ENCODE peak calls at places on chromosomes 11 and 22, in six cellular contexts. One of them, this sample, is unnamed.

GRCh38 chr22:37631448-37632173 is 7.9 kb upstream of the SH3BP1 start:
- DNase-seq in mucosa of descending colon: no peak
- DNase-seq in cardiac muscle cell: no peak
- DNase-seq in hepatic stellate cell: no peak
- DNase-seq in BJ: no peak
- DNase-seq in T-helper 9 cell: no peak
- DNase-seq in this sample: peak; percentile 47

GRCh38 chr11:122487669-122488068 is 167.9 kb upstream of the UBASH3B start:
- DNase-seq in mucosa of descending colon: no peak
- DNase-seq in cardiac muscle cell: no peak
- DNase-seq in hepatic stellate cell: no peak
- DNase-seq in BJ: no peak
- DNase-seq in T-helper 9 cell: no peak
- DNase-seq in this sample: no peak

GRCh38 chr11:92501346-92501745 is 276.7 kb downstream of the FAT3 start:
- DNase-seq in mucosa of descending colon: no peak
- DNase-seq in cardiac muscle cell: no peak
- DNase-seq in hepatic stellate cell: no peak
- DNase-seq in BJ: no peak
- DNase-seq in T-helper 9 cell: no peak
- DNase-seq in this sample: no peak

GRCh38 chr11:73314121-73314948 is 6.3 kb downstream of the ARHGEF17 start:
- DNase-seq in mucosa of descending colon: no peak
- DNase-seq in cardiac muscle cell: peak; percentile 81
- DNase-seq in hepatic stellate cell: peak; percentile 80
- DNase-seq in BJ: no peak
- DNase-seq in T-helper 9 cell: no peak
- DNase-seq in this sample: no peak

GRCh38 chr11:47887910-47888569 is 39.9 kb upstream of the NUP160 start:
- DNase-seq in mucosa of descending colon: no peak
- DNase-seq in cardiac muscle cell: no peak
- DNase-seq in hepatic stellate cell: no peak
- DNase-seq in BJ: no peak
- DNase-seq in T-helper 9 cell: no peak
- DNase-seq in this sample: no peak

GRCh38 chr11:114883472-114883871 is 205.1 kb downstream of the NXPE2 start:
- DNase-seq in mucosa of descending colon: no peak
- DNase-seq in cardiac muscle cell: no peak
- DNase-seq in hepatic stellate cell: no peak
- DNase-seq in BJ: no peak
- DNase-seq in T-helper 9 cell: no peak
- DNase-seq in this sample: no peak

GRCh38 chr22:45564349-45565030 is 61.8 kb downstream of the FBLN1 start:
- DNase-seq in mucosa of descending colon: no peak
- DNase-seq in cardiac muscle cell: no peak
- DNase-seq in hepatic stellate cell: peak; percentile 63
- DNase-seq in BJ: no peak
- DNase-seq in T-helper 9 cell: no peak
- DNase-seq in this sample: no peak

GRCh38 chr11:29343465-29344333 is 673.1 kb downstream of the KCNA4 start:
- DNase-seq in mucosa of descending colon: no peak
- DNase-seq in cardiac muscle cell: peak; percentile 73
- DNase-seq in hepatic stellate cell: no peak
- DNase-seq in BJ: no peak
- DNase-seq in T-helper 9 cell: no peak
- DNase-seq in this sample: no peak

GRCh38 chr11:72446929-72447753 is 12.8 kb upstream of the CLPB start:
- DNase-seq in mucosa of descending colon: no peak
- DNase-seq in cardiac muscle cell: peak; percentile 36
- DNase-seq in hepatic stellate cell: peak; percentile 55
- DNase-seq in BJ: no peak
- DNase-seq in T-helper 9 cell: no peak
- DNase-seq in this sample: no peak

GRCh38 chr22:28146401-28147304 is 227.6 kb upstream of the PITPNB start:
- DNase-seq in mucosa of descending colon: no peak
- DNase-seq in cardiac muscle cell: no peak
- DNase-seq in hepatic stellate cell: no peak
- DNase-seq in BJ: no peak
- DNase-seq in T-helper 9 cell: no peak
- DNase-seq in this sample: no peak

GRCh38 chr11:2588809-2589537 is 110.8 kb downstream of the KCNQ1OT1 start:
- DNase-seq in mucosa of descending colon: peak; percentile 75
- DNase-seq in cardiac muscle cell: no peak
- DNase-seq in hepatic stellate cell: peak; percentile 3
- DNase-seq in BJ: no peak
- DNase-seq in T-helper 9 cell: no peak
- DNase-seq in this sample: no peak

GRCh38 chr11:75820636-75821035 is 5.6 kb downstream of the UVRAG start:
- DNase-seq in mucosa of descending colon: no peak
- DNase-seq in cardiac muscle cell: no peak
- DNase-seq in hepatic stellate cell: no peak
- DNase-seq in BJ: no peak
- DNase-seq in T-helper 9 cell: no peak
- DNase-seq in this sample: no peak

GRCh38 chr11:60762851-60763691 is 6.4 kb downstream of the MS4A15 start:
- DNase-seq in mucosa of descending colon: no peak
- DNase-seq in cardiac muscle cell: peak; percentile 47
- DNase-seq in hepatic stellate cell: no peak
- DNase-seq in BJ: no peak
- DNase-seq in T-helper 9 cell: no peak
- DNase-seq in this sample: no peak

GRCh38 chr22:29326481-29326880 is 11.0 kb upstream of the RASL10A start:
- DNase-seq in mucosa of descending colon: peak; percentile 38
- DNase-seq in cardiac muscle cell: no peak
- DNase-seq in hepatic stellate cell: no peak
- DNase-seq in BJ: no peak
- DNase-seq in T-helper 9 cell: no peak
- DNase-seq in this sample: no peak

GRCh38 chr11:118304227-118304808 is at the start of gene CD3E:
- DNase-seq in mucosa of descending colon: no peak
- DNase-seq in cardiac muscle cell: no peak
- DNase-seq in hepatic stellate cell: no peak
- DNase-seq in BJ: no peak
- DNase-seq in T-helper 9 cell: peak; percentile 46
- DNase-seq in this sample: no peak

GRCh38 chr11:132790466-132790865 is 741.8 kb downstream of the OPCML start:
- DNase-seq in mucosa of descending colon: no peak
- DNase-seq in cardiac muscle cell: no peak
- DNase-seq in hepatic stellate cell: no peak
- DNase-seq in BJ: no peak
- DNase-seq in T-helper 9 cell: no peak
- DNase-seq in this sample: no peak

GRCh38 chr11:117328414-117329010 is 858 bp downstream of the CEP164 start:
- DNase-seq in mucosa of descending colon: no peak
- DNase-seq in cardiac muscle cell: peak; percentile 74
- DNase-seq in hepatic stellate cell: peak; percentile 32
- DNase-seq in BJ: peak; percentile 18
- DNase-seq in T-helper 9 cell: no peak
- DNase-seq in this sample: no peak

GRCh38 chr11:132111341-132111740 is 740.9 kb downstream of the NTM start:
- DNase-seq in mucosa of descending colon: no peak
- DNase-seq in cardiac muscle cell: no peak
- DNase-seq in hepatic stellate cell: peak; percentile 13
- DNase-seq in BJ: no peak
- DNase-seq in T-helper 9 cell: no peak
- DNase-seq in this sample: no peak

GRCh38 chr11:69812256-69812655 is 7.0 kb downstream of the FGF3 start:
- DNase-seq in mucosa of descending colon: no peak
- DNase-seq in cardiac muscle cell: no peak
- DNase-seq in hepatic stellate cell: no peak
- DNase-seq in BJ: no peak
- DNase-seq in T-helper 9 cell: no peak
- DNase-seq in this sample: no peak

GRCh38 chr11:69664901-69665300 is 10.3 kb downstream of the LTO1 start:
- DNase-seq in mucosa of descending colon: peak; percentile 12
- DNase-seq in cardiac muscle cell: no peak
- DNase-seq in hepatic stellate cell: no peak
- DNase-seq in BJ: no peak
- DNase-seq in T-helper 9 cell: no peak
- DNase-seq in this sample: no peak

GRCh38 chr22:22014285-22014659 is 31.7 kb upstream of the TOP3B start:
- DNase-seq in mucosa of descending colon: no peak
- DNase-seq in cardiac muscle cell: no peak
- DNase-seq in hepatic stellate cell: no peak
- DNase-seq in BJ: no peak
- DNase-seq in T-helper 9 cell: no peak
- DNase-seq in this sample: no peak

GRCh38 chr11:85596886-85597285 is 30.3 kb downstream of the DLG2 start:
- DNase-seq in mucosa of descending colon: no peak
- DNase-seq in cardiac muscle cell: no peak
- DNase-seq in hepatic stellate cell: no peak
- DNase-seq in BJ: no peak
- DNase-seq in T-helper 9 cell: no peak
- DNase-seq in this sample: no peak

GRCh38 chr11:1563697-1564534 is 8.2 kb downstream of the DUSP8 start:
- DNase-seq in mucosa of descending colon: no peak
- DNase-seq in cardiac muscle cell: no peak
- DNase-seq in hepatic stellate cell: no peak
- DNase-seq in BJ: no peak
- DNase-seq in T-helper 9 cell: no peak
- DNase-seq in this sample: no peak

GRCh38 chr11:113084297-113084696 is 123.1 kb downstream of the NCAM1 start:
- DNase-seq in mucosa of descending colon: no peak
- DNase-seq in cardiac muscle cell: no peak
- DNase-seq in hepatic stellate cell: no peak
- DNase-seq in BJ: no peak
- DNase-seq in T-helper 9 cell: no peak
- DNase-seq in this sample: no peak

GRCh38 chr22:44386386-44387035 is 73.8 kb upstream of the SHISAL1 start:
- DNase-seq in mucosa of descending colon: peak; percentile 22
- DNase-seq in cardiac muscle cell: no peak
- DNase-seq in hepatic stellate cell: no peak
- DNase-seq in BJ: no peak
- DNase-seq in T-helper 9 cell: no peak
- DNase-seq in this sample: peak; percentile 27

GRCh38 chr11:73257342-73258103 is 14.6 kb upstream of the P2RY6 start:
- DNase-seq in mucosa of descending colon: no peak
- DNase-seq in cardiac muscle cell: peak; percentile 36
- DNase-seq in hepatic stellate cell: peak; percentile 89
- DNase-seq in BJ: peak; percentile 78
- DNase-seq in T-helper 9 cell: no peak
- DNase-seq in this sample: no peak

GRCh38 chr11:26765323-26765722 is 43.5 kb upstream of the SLC5A12 start:
- DNase-seq in mucosa of descending colon: no peak
- DNase-seq in cardiac muscle cell: no peak
- DNase-seq in hepatic stellate cell: no peak
- DNase-seq in BJ: no peak
- DNase-seq in T-helper 9 cell: no peak
- DNase-seq in this sample: no peak

GRCh38 chr11:116614306-116615210 is 158.2 kb downstream of the BUD13 start:
- DNase-seq in mucosa of descending colon: no peak
- DNase-seq in cardiac muscle cell: no peak
- DNase-seq in hepatic stellate cell: no peak
- DNase-seq in BJ: no peak
- DNase-seq in T-helper 9 cell: no peak
- DNase-seq in this sample: no peak

GRCh38 chr11:22567759-22568158 is 57.9 kb downstream of the FANCF start:
- DNase-seq in mucosa of descending colon: no peak
- DNase-seq in cardiac muscle cell: no peak
- DNase-seq in hepatic stellate cell: no peak
- DNase-seq in BJ: no peak
- DNase-seq in T-helper 9 cell: no peak
- DNase-seq in this sample: no peak

GRCh38 chr11:1040428-1041148 is 4.1 kb upstream of the MUC6 start:
- DNase-seq in mucosa of descending colon: peak; percentile 49
- DNase-seq in cardiac muscle cell: no peak
- DNase-seq in hepatic stellate cell: no peak
- DNase-seq in BJ: no peak
- DNase-seq in T-helper 9 cell: no peak
- DNase-seq in this sample: peak; percentile 29

GRCh38 chr22:22619765-22620414 is 24.5 kb upstream of the GGTLC2 start:
- DNase-seq in mucosa of descending colon: no peak
- DNase-seq in cardiac muscle cell: no peak
- DNase-seq in hepatic stellate cell: no peak
- DNase-seq in BJ: no peak
- DNase-seq in T-helper 9 cell: no peak
- DNase-seq in this sample: no peak

GRCh38 chr11:123560001-123560400 is 94.4 kb downstream of the SCN3B start:
- DNase-seq in mucosa of descending colon: no peak
- DNase-seq in cardiac muscle cell: no peak
- DNase-seq in hepatic stellate cell: peak; percentile 82
- DNase-seq in BJ: peak; percentile 51
- DNase-seq in T-helper 9 cell: no peak
- DNase-seq in this sample: peak; percentile 53

GRCh38 chr22:26322179-26322905 is 106.7 kb upstream of the ASPHD2 start:
- DNase-seq in mucosa of descending colon: no peak
- DNase-seq in cardiac muscle cell: no peak
- DNase-seq in hepatic stellate cell: peak; percentile 53
- DNase-seq in BJ: peak; percentile 99
- DNase-seq in T-helper 9 cell: no peak
- DNase-seq in this sample: no peak

GRCh38 chr22:34508797-34509196 is 557.2 kb upstream of the ISX start:
- DNase-seq in mucosa of descending colon: no peak
- DNase-seq in cardiac muscle cell: no peak
- DNase-seq in hepatic stellate cell: no peak
- DNase-seq in BJ: no peak
- DNase-seq in T-helper 9 cell: no peak
- DNase-seq in this sample: no peak

GRCh38 chr11:105224859-105225258 is 85.3 kb upstream of the CARD18 start:
- DNase-seq in mucosa of descending colon: no peak
- DNase-seq in cardiac muscle cell: no peak
- DNase-seq in hepatic stellate cell: no peak
- DNase-seq in BJ: no peak
- DNase-seq in T-helper 9 cell: no peak
- DNase-seq in this sample: no peak

GRCh38 chr22:40015346-40015976 is 20.7 kb downstream of the FAM83F start:
- DNase-seq in mucosa of descending colon: no peak
- DNase-seq in cardiac muscle cell: no peak
- DNase-seq in hepatic stellate cell: no peak
- DNase-seq in BJ: no peak
- DNase-seq in T-helper 9 cell: no peak
- DNase-seq in this sample: no peak

GRCh38 chr22:49780281-49780991 is 47.2 kb downstream of the BRD1 start:
- DNase-seq in mucosa of descending colon: peak; percentile 33
- DNase-seq in cardiac muscle cell: no peak
- DNase-seq in hepatic stellate cell: no peak
- DNase-seq in BJ: no peak
- DNase-seq in T-helper 9 cell: no peak
- DNase-seq in this sample: no peak

GRCh38 chr11:44695169-44695833 is 31.5 kb upstream of the TSPAN18 start:
- DNase-seq in mucosa of descending colon: no peak
- DNase-seq in cardiac muscle cell: no peak
- DNase-seq in hepatic stellate cell: no peak
- DNase-seq in BJ: no peak
- DNase-seq in T-helper 9 cell: no peak
- DNase-seq in this sample: no peak

GRCh38 chr22:31629741-31630184 is 32.3 kb downstream of the PISD start:
- DNase-seq in mucosa of descending colon: no peak
- DNase-seq in cardiac muscle cell: peak; percentile 8
- DNase-seq in hepatic stellate cell: no peak
- DNase-seq in BJ: no peak
- DNase-seq in T-helper 9 cell: no peak
- DNase-seq in this sample: no peak

This sample was measured in CD14-positive monocyte.